ENCODE peak calls at places on chromosomes 3 and 15, in nine cellular contexts. E is cardiac fibroblast; Q is CD4-positive, CD25-positive, alpha-beta regulatory T cell; K is HEK293T; G is left ventricle myocardium inferior; X is lung; D is GM10248; F is stimulated activated CD4-positive, alpha-beta T cell treated with anti-CD3 and anti-CD28 coated beads, Interleukin-2, amount 100 ng/mL, for 24 hours; Z is stimulated activated naive CD8-positive, alpha-beta T cell treated with anti-CD3 and anti-CD28 coated beads, Interleukin-15, Interleukin-2, amounts not matched to agents 100 U/mL and 50 U/mL, for 24 hours. T is an unnamed sample.

GRCh38 chr3:178088930-178089329 is 447.3 kb upstream of the KCNMB2 start:
- DNase-seq in X (no peak), F (no peak), D (no peak), Z (no peak), K (peak; percentile 15), Q (no peak), E (no peak), G (no peak), T (no peak)

GRCh38 chr3:8742921-8743605 is 9.5 kb downstream of the CAV3 start:
- DNase-seq in D (no peak), X (no peak), E (peak; percentile 65), G (no peak), K (no peak), Z (no peak), F (no peak), Q (no peak), T (no peak)

GRCh38 chr3:197487911-197488391 is 67.8 kb downstream of the BDH1 start:
- DNase-seq in Z (no peak), E (peak; percentile 99), F (no peak), D (no peak), Q (no peak), K (no peak), G (peak; percentile 50), X (no peak), T (no peak)

GRCh38 chr15:81161215-81161673 is 27.2 kb downstream of the CFAP161 start:
- DNase-seq in Q (no peak), D (no peak), E (no peak), X (no peak), Z (peak; percentile 13), G (no peak), F (peak; percentile 12), K (no peak), T (no peak)

GRCh38 chr3:33430571-33430970 is 9.6 kb downstream of the UBP1 start:
- DNase-seq in D (no peak), G (no peak), E (no peak), Q (no peak), X (no peak), K (no peak), F (no peak), Z (no peak), T (no peak)

GRCh38 chr3:182912476-182912875 is 67.9 kb downstream of the DCUN1D1 start:
- DNase-seq in E (no peak), G (no peak), Q (no peak), X (no peak), K (no peak), Z (no peak), D (no peak), F (no peak), T (no peak)

GRCh38 chr3:139318431-139318816 is 25.4 kb upstream of the MRPS22 start:
- DNase-seq in K (no peak), X (no peak), D (no peak), E (no peak), G (no peak), Z (no peak), Q (no peak), F (no peak), T (no peak)

GRCh38 chr3:133444071-133444774 is 44.4 kb downstream of the BFSP2 start:
- DNase-seq in Q (no peak), D (no peak), Z (no peak), G (no peak), X (no peak), E (peak; percentile 62), K (no peak), F (no peak), T (no peak)

GRCh38 chr3:124928333-124929202 is 6.0 kb downstream of the MUC13 start:
- DNase-seq in G (peak; percentile 56), F (peak; percentile 71), X (peak; percentile 43), E (peak; percentile 84), Q (peak; percentile 43), Z (peak; percentile 67), D (peak; percentile 42), K (peak; percentile 50), T (peak; percentile 49)

GRCh38 chr3:194031349-194031748 is 104.6 kb upstream of the HES1 start:
- DNase-seq in G (no peak), D (no peak), X (no peak), F (no peak), K (no peak), E (no peak), Q (no peak), Z (no peak), T (no peak)

GRCh38 chr15:41564286-41564959 is 5.4 kb downstream of the TYRO3 start:
- DNase-seq in G (no peak), F (no peak), D (no peak), E (no peak), K (no peak), Q (no peak), Z (no peak), X (no peak), T (no peak)

GRCh38 chr3:43391621-43392020 is 105.3 kb downstream of the SNRK start:
- DNase-seq in E (no peak), Z (no peak), K (no peak), X (no peak), G (no peak), D (no peak), Q (no peak), F (no peak), T (no peak)

GRCh38 chr3:156751461-156752025 is 74.6 kb upstream of the LEKR1 start:
- DNase-seq in G (peak; percentile 31), Q (no peak), E (peak; percentile 82), Z (no peak), D (no peak), K (peak; percentile 13), F (no peak), X (no peak), T (no peak)

GRCh38 chr15:78110096-78110495 is 17.7 kb downstream of the SH2D7 start:
- DNase-seq in D (no peak), Q (no peak), Z (no peak), X (no peak), E (no peak), K (no peak), F (no peak), G (no peak), T (no peak)

GRCh38 chr3:127458698-127459097 is 131.8 kb downstream of the TPRA1 start:
- DNase-seq in E (no peak), D (peak; percentile 41), G (no peak), X (no peak), F (peak; percentile 38), Z (peak; percentile 43), Q (no peak), K (peak; percentile 56), T (no peak)

GRCh38 chr3:87167634-87168456 is 59.3 kb upstream of the CHMP2B start:
- DNase-seq in F (peak; percentile 4), X (no peak), Q (peak; percentile 31), G (no peak), K (peak; percentile 37), E (peak; percentile 80), D (peak; percentile 14), Z (peak; percentile 21), T (peak; percentile 43)

GRCh38 chr3:12268050-12268449 is 20.8 kb upstream of the PPARG start:
- DNase-seq in F (no peak), K (no peak), Z (no peak), G (no peak), X (no peak), Q (no peak), E (no peak), D (no peak), T (no peak)

GRCh38 chr3:69086133-69086722 is 1.5 kb downstream of the ARL6IP5 start:
- DNase-seq in E (peak; percentile 97), X (peak; percentile 89), Q (peak; percentile 35), D (no peak), K (peak; percentile 22), F (peak; percentile 85), G (peak; percentile 88), Z (peak; percentile 87), T (peak; percentile 80)

GRCh38 chr15:58505581-58505980 is 73.8 kb downstream of the LIPC start:
- DNase-seq in G (no peak), X (no peak), F (no peak), Q (no peak), D (no peak), K (no peak), Z (no peak), E (peak; percentile 53), T (no peak)

GRCh38 chr3:176987901-176988300 is 209.4 kb downstream of the TBL1XR1 start:
- DNase-seq in K (no peak), F (no peak), X (peak; percentile 47), G (no peak), Q (no peak), E (peak; percentile 69), D (no peak), Z (no peak), T (no peak)

GRCh38 chr15:60154764-60155163 is 150.7 kb downstream of the FOXB1 start:
- DNase-seq in D (no peak), Q (no peak), G (no peak), F (no peak), E (no peak), X (no peak), K (no peak), Z (no peak), T (no peak)

GRCh38 chr3:7710284-7710683 is 791.3 kb upstream of the LMCD1 start:
- DNase-seq in Z (no peak), F (no peak), K (no peak), D (no peak), E (no peak), Q (no peak), X (no peak), G (no peak), T (no peak)

GRCh38 chr3:11632564-11632963 is 11.2 kb downstream of the VGLL4 start:
- DNase-seq in X (no peak), Z (no peak), D (no peak), F (no peak), K (no peak), G (no peak), Q (no peak), E (no peak), T (no peak)

GRCh38 chr15:41585140-41586047 is 26.4 kb downstream of the TYRO3 start:
- DNase-seq in X (peak; percentile 56), F (peak; percentile 63), Q (peak; percentile 5), D (no peak), K (peak; percentile 42), E (peak; percentile 65), G (peak; percentile 52), Z (peak; percentile 46), T (peak; percentile 58)

GRCh38 chr3:161171113-161171512 is 50.0 kb upstream of the NMD3 start:
- DNase-seq in X (no peak), D (no peak), K (no peak), Z (no peak), Q (no peak), F (no peak), G (peak; percentile 60), E (peak; percentile 93), T (no peak)

GRCh38 chr3:125478321-125478720 is 41.7 kb downstream of the SNX4 start:
- DNase-seq in Z (no peak), F (no peak), G (no peak), K (no peak), E (peak; percentile 68), D (no peak), X (no peak), Q (no peak), T (no peak)

GRCh38 chr15:71055461-71055860 is 59.8 kb upstream of the THSD4 start:
- DNase-seq in X (no peak), E (peak; percentile 58), G (no peak), Z (no peak), Q (no peak), K (no peak), F (no peak), D (no peak), T (no peak)

GRCh38 chr3:32595318-32595717 is 24.7 kb upstream of the DYNC1LI1 start:
- DNase-seq in F (no peak), Z (no peak), D (no peak), X (no peak), K (no peak), G (no peak), E (no peak), Q (no peak), T (no peak)

GRCh38 chr3:111917300-111917699 is 58.2 kb downstream of the PHLDB2 start:
- DNase-seq in F (no peak), D (no peak), G (no peak), X (no peak), K (no peak), Z (no peak), E (peak; percentile 58), Q (no peak), T (no peak)

T was measured in CD4-positive, alpha-beta memory T cell.